ENCODE peak calls at places on chromosomes 13 and 19, in five cellular contexts. V, C, U, P and G are unnamed samples.

GRCh38 chr19:49749055-49749716 is 13.9 kb downstream of the TSKS start:
- DNase-seq in V (no peak), C (peak), P (no peak), U (no peak), G (no peak)

GRCh38 chr19:18123819-18124218 is 26.2 kb downstream of the MAST3 start:
- DNase-seq in V (no peak), P (no peak), U (no peak), C (no peak), G (peak)

GRCh38 chr13:99380921-99381645 is 73.9 kb upstream of the GPR183 start:
- DNase-seq in U (no peak), C (no peak), P (no peak), V (no peak), G (no peak)

GRCh38 chr19:55196803-55197202 is 12.5 kb downstream of the PTPRH start:
- DNase-seq in U (no peak), V (no peak), P (no peak), C (peak), G (no peak)

GRCh38 chr19:11736696-11737095 is 2.0 kb downstream of the ZNF823 start:
- DNase-seq in U (peak), V (no peak), P (no peak), C (peak), G (peak)

GRCh38 chr13:20624213-20624612 is 57.3 kb downstream of the IFT88 start:
- DNase-seq in P (no peak), U (no peak), C (no peak), V (no peak), G (no peak)

GRCh38 chr13:46687810-46688209 is 109.2 kb downstream of the ESD start:
- DNase-seq in V (peak), P (no peak), U (no peak), C (peak), G (no peak)

GRCh38 chr13:39779337-39780270 is 124.1 kb downstream of the COG6 start:
- DNase-seq in V (no peak), U (no peak), C (peak), P (no peak), G (no peak)

GRCh38 chr19:42465827-42466280 is 23.1 kb upstream of the CXCL17 start:
- DNase-seq in P (no peak), C (no peak), V (no peak), U (no peak), G (no peak)

GRCh38 chr19:18086590-18087138 is at the start of gene IL12RB1:
- DNase-seq in C (peak), V (no peak), U (no peak), P (no peak), G (no peak)

GRCh38 chr13:73657821-73658540 is 476.2 kb downstream of the KLF12 start:
- DNase-seq in P (no peak), U (peak), V (no peak), C (peak), G (peak)

GRCh38 chr19:45999653-46000121 is 4.4 kb downstream of the CCDC61 start:
- DNase-seq in P (no peak), C (peak), U (no peak), V (no peak), G (peak)

GRCh38 chr13:114073881-114074551 is 58.4 kb downstream of the RASA3 start:
- DNase-seq in P (no peak), V (no peak), C (no peak), U (no peak), G (no peak)

GRCh38 chr19:42424712-42425131 is 2.5 kb downstream of the LIPE start:
- DNase-seq in P (no peak), V (no peak), C (no peak), U (no peak), G (no peak)

GRCh38 chr13:99178636-99179035 is 22.0 kb upstream of the UBAC2 start:
- DNase-seq in V (no peak), P (no peak), C (no peak), U (peak), G (no peak)

GRCh38 chr13:99542788-99543406 is 41.6 kb downstream of the TM9SF2 start:
- DNase-seq in P (no peak), V (no peak), U (no peak), C (no peak), G (no peak)

GRCh38 chr19:54158812-54159351 is 639 bp downstream of the LENG1 start:
- DNase-seq in P (no peak), V (no peak), C (peak), U (no peak), G (no peak)

GRCh38 chr13:41622545-41623429 is 165.4 kb downstream of the RGCC start:
- DNase-seq in U (no peak), P (no peak), V (no peak), C (peak), G (no peak)